ENCODE peak calls at places on chromosomes 2 and 18, in four cellular contexts. L is WTC11, D is K562, K is HepG2. F is an unnamed sample.
A peak's percentile ranks its signal among the peaks of the same experiment; 100 is the strongest.

GRCh38 chr18:74645717-74646116 is 48.0 kb downstream of the ZNF407 start:
- DNase-seq in L (no peak), K (no peak), D (no peak), F (no peak)

GRCh38 chr2:165295643-165296042 is 56.4 kb downstream of the SCN2A start:
- DNase-seq in D (no peak), L (no peak), K (no peak), F (no peak)

GRCh38 chr2:105893011-105893995 is 148.6 kb downstream of the NCK2 start:
- DNase-seq in D (no peak), L (no peak), K (no peak), F (no peak)

GRCh38 chr18:10365901-10366300 is 88.5 kb upstream of the APCDD1 start:
- DNase-seq in L (no peak), D (no peak), K (no peak), F (no peak)

GRCh38 chr2:191333911-191334357 is 88.7 kb downstream of the MYO1B start:
- DNase-seq in K (no peak), L (no peak), D (no peak), F (no peak)

GRCh38 chr2:28325567-28326468 is 66.8 kb upstream of the FOSL2 start:
- DNase-seq in K (no peak), D (peak; percentile 22), L (no peak), F (no peak)

GRCh38 chr18:79489048-79489899 is 93.5 kb downstream of the NFATC1 start:
- DNase-seq in L (no peak), D (no peak), K (no peak), F (no peak)

GRCh38 chr2:179139506-179139905 is 89.6 kb upstream of the CCDC141 start:
- DNase-seq in L (no peak), D (no peak), K (no peak), F (no peak)

GRCh38 chr2:111209045-111209514 is 88.4 kb downstream of the BCL2L11 start:
- DNase-seq in L (no peak), K (no peak), D (no peak), F (no peak)

GRCh38 chr2:230230087-230230486 is 4.6 kb downstream of the SP140 start:
- DNase-seq in D (no peak), L (no peak), K (peak; percentile 29), F (no peak)

GRCh38 chr2:55119711-55120487 is 69.6 kb upstream of the RTN4 start:
- DNase-seq in D (peak; percentile 15), L (no peak), K (no peak), F (no peak)

GRCh38 chr2:54423213-54423612 is 32.9 kb upstream of the SPTBN1 start:
- DNase-seq in K (no peak), L (no peak), D (no peak), F (no peak)

GRCh38 chr2:197137826-197138480 is 172.6 kb downstream of the ANKRD44 start:
- DNase-seq in D (no peak), K (no peak), L (no peak), F (no peak)

GRCh38 chr2:212484563-212485080 is 54.0 kb downstream of the ERBB4 start:
- DNase-seq in L (no peak), K (no peak), D (no peak), F (no peak)

GRCh38 chr2:178295115-178295514 is 100.8 kb downstream of the OSBPL6 start:
- DNase-seq in D (no peak), L (no peak), K (no peak), F (no peak)

GRCh38 chr2:105176429-105176828 is 65.1 kb upstream of the GPR45 start:
- DNase-seq in K (no peak), L (no peak), D (no peak), F (no peak)

GRCh38 chr18:3710712-3711269 is 260.8 kb downstream of the TGIF1 start:
- DNase-seq in L (no peak), K (no peak), D (peak; percentile 31), F (peak; percentile 22)

GRCh38 chr2:226738191-226738820 is 61.3 kb downstream of the IRS1 start:
- DNase-seq in L (no peak), D (no peak), K (peak; percentile 16), F (no peak)

GRCh38 chr2:220188031-220188430 is 560.6 kb downstream of the SLC4A3 start:
- DNase-seq in L (no peak), K (no peak), D (no peak), F (peak; percentile 79)

GRCh38 chr2:154402138-154402714 is 296.3 kb upstream of the KCNJ3 start:
- DNase-seq in K (peak; percentile 53), L (no peak), D (no peak), F (peak; percentile 45)

GRCh38 chr18:35203001-35203553 is 37.8 kb upstream of the ZNF397 start:
- DNase-seq in L (no peak), K (no peak), D (no peak), F (no peak)

GRCh38 chr2:47783491-47784330 is 766 bp downstream of the MSH6 start:
- DNase-seq in L (peak; percentile 84), D (peak; percentile 86), K (peak; percentile 60), F (peak; percentile 82)

GRCh38 chr2:20414806-20415205 is 32.1 kb upstream of the RHOB start:
- DNase-seq in L (no peak), K (no peak), D (no peak), F (no peak)

GRCh38 chr2:120858361-120858760 is 122.7 kb downstream of the GLI2 start:
- DNase-seq in D (no peak), K (no peak), L (no peak), F (no peak)

GRCh38 chr2:96175951-96176350 is 30.7 kb upstream of the DUSP2 start:
- DNase-seq in K (no peak), L (no peak), D (no peak), F (no peak)

GRCh38 chr2:95346236-95346737 is 49.1 kb downstream of the KCNIP3 start:
- DNase-seq in L (no peak), D (peak; percentile 93), K (no peak), F (peak; percentile 38)

GRCh38 chr2:181457741-181458425 is 697 bp downstream of the ITGA4 start:
- DNase-seq in L (peak; percentile 29), K (no peak), D (no peak), F (no peak)

GRCh38 chr18:62187543-62188378 is 706 bp downstream of the RELCH start:
- DNase-seq in D (peak; percentile 10), K (peak; percentile 17), L (peak; percentile 34), F (no peak)

GRCh38 chr2:30303094-30303493 is 71.8 kb downstream of the LBH start:
- DNase-seq in K (no peak), L (no peak), D (no peak), F (no peak)

GRCh38 chr2:30306522-30306921 is 75.2 kb downstream of the LBH start:
- DNase-seq in K (no peak), L (no peak), D (no peak), F (no peak)

GRCh38 chr2:30301551-30301950 is 70.2 kb downstream of the LBH start:
- DNase-seq in D (no peak), K (no peak), L (peak; percentile 26), F (peak; percentile 35)

GRCh38 chr2:30308280-30308679 is 76.9 kb downstream of the LBH start:
- DNase-seq in D (no peak), K (no peak), L (no peak), F (no peak)

DNA sequence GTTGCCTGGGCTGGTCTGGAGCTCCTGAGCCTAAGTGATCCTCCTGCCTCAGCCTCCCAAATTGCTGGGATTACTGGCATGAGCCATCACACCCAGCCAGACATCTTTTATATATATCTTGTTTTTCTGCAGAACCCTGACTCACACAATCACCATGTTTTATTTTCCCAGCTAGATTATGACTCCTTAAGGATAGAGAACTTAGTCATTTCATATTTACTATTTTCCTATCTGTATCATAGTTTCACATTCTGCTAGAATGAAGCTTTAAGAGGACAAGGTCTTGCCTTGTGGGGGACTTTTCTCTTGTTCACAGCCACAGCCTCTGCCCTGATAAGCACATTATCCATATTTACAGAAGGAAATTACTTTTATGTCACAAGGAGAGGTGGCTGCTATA is 73.9 kb downstream of the LBH start:
- DNase-seq in L (no peak), D (no peak), K (no peak), F (no peak)
- TF ChIP-seq NR3C1 in L (no peak), D (no peak), K (no peak), F (no peak)

GRCh38 chr2:227864161-227864756 is 7.2 kb upstream of the DAW1 start:
- DNase-seq in L (no peak), K (no peak), D (no peak), F (no peak)
- TF ChIP-seq NR3C1 in L (no peak), K (no peak), D (no peak), F (no peak)

GRCh38 chr18:5895886-5896740 is 791 bp upstream of the TMEM200C start:
- DNase-seq in D (no peak), L (peak; percentile 76), K (no peak), F (no peak)

GRCh38 chr18:5895300-5895885 is at the start of gene TMEM200C:
- DNase-seq in D (peak; percentile 18), K (no peak), L (peak; percentile 57), F (no peak)

GRCh38 chr18:5894215-5894612 is 1.1 kb downstream of the TMEM200C start:
- DNase-seq in K (no peak), L (no peak), D (no peak), F (no peak)

GRCh38 chr18:5892772-5893431 is 2.4 kb downstream of the TMEM200C start:
- DNase-seq in L (no peak), D (no peak), K (no peak), F (no peak)

DNA sequence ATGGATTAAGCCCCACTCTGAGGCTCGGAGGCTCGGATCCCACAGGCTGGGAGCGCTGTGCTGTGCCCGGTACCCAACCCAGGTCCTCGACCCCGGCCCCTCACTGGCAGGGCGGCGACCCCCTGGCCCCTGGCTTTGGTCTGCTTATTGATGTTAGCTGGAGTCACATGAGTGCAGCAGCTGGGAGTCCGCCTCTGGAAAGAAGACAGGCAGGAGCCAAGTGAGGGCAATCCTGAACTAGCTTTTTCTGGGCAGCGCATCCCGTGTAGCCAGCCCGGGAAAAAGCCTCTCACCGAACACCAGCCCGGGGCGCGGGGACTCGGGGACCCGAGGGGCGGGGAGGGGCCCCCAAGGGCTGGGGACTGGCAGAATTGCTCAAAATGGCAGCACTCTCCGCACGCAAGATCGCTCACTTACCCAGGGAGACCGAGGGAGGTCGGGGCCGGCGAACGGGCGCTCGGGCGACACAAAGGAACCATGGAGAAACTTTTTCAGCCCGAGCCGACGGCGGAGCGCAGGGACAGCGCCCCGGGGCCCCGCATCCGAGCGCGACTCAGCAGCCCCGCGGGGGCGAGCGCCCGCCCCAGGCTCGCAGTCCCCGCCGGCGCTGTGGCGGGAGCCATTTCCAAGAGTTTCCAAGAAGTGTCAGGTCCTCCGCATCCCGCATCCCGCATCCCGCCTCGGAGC is 566 bp downstream of the TMEM200C start:
- DNase-seq in K (no peak), L (peak; percentile 51), D (no peak), F (no peak)
- TF ChIP-seq NR3C1 in K (no peak), L (no peak), D (no peak), F (no peak)

DNA sequence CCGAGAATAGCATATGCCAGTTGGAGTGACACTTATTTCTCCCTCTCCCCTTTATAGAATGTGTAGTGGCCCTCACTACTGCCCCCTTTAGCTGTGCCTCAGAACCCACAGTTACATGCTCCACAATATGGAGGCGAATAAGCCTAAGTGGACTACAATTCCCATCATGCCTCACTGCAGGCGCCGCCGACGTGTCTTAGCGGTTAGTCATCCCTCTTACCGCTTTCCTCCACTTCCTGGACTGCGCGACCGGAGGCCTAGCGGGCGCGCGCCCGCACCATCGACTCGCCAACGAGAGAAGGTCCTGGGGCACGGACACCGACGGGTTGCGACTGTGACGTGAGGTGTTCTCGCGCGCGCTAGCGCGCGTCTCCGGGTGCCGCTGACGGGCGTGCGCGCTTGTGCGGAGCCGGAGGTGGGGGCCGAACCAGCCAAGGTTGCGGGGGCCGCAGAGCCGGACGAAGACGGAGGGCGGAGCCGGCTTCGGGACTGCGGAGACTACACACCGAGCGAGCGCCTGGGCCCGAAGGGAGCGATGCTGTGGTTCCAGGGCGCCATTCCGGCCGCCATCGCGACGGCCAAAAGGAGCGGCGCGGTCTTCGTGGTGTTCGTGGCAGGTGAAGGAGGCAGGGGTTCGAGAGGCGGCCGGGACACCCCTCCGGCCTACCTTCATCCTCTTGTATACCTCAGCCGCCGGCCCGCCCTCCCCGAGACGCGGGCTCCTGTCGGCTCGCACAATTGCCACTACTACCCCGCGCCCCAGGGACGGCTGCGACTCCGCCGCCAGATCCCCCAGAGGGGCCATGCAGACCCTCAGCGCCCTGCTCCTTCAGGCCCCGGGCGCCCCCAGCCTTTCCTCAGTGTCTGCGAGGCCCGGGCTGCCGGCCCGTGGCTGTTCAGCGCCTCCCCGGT is at the start of gene UBXN4:
- DNase-seq in L (peak; percentile 96), D (peak; percentile 90), K (peak; percentile 99), F (peak; percentile 99)
- TF ChIP-seq NR3C1 in L (no peak), D (no peak), K (no peak), F (no peak)

F was measured in A549.